ENCODE peak calls at places on chromosomes 7 and 10, in six cellular contexts. I, A, J, O, W and M are unnamed samples.

GRCh38 chr7:77258014-77258413 is 58.4 kb upstream of the FGL2 start:
- DNase-seq in I (no peak), A (no peak), J (no peak), O (no peak), W (no peak), M (peak; percentile 40)

GRCh38 chr7:99409814-99410213 is 1.0 kb downstream of the BUD31 start:
- DNase-seq in I (no peak), A (no peak), J (no peak), O (no peak), W (no peak), M (no peak)

GRCh38 chr7:50351267-50351666 is 46.8 kb downstream of the IKZF1 start:
- DNase-seq in I (no peak), A (no peak), J (no peak), O (no peak), W (no peak), M (no peak)

GRCh38 chr10:34918060-34918840 is 103.2 kb upstream of the PARD3 start:
- DNase-seq in I (no peak), A (no peak), J (no peak), O (no peak), W (no peak), M (peak; percentile 25)

GRCh38 chr10:80444646-80445319 is 9.3 kb upstream of the TSPAN14 start:
- DNase-seq in I (peak; percentile 76), A (peak; percentile 57), J (no peak), O (peak; percentile 85), W (peak; percentile 46), M (peak; percentile 13)

GRCh38 chr10:6418167-6418566 is 161.9 kb downstream of the PRKCQ start:
- DNase-seq in I (no peak), A (no peak), J (no peak), O (no peak), W (no peak), M (no peak)

GRCh38 chr7:38524786-38525185 is 106.4 kb downstream of the AMPH start:
- DNase-seq in I (no peak), A (no peak), J (no peak), O (no peak), W (no peak), M (no peak)

GRCh38 chr10:8088504-8088903 is 34.0 kb downstream of the GATA3 start:
- DNase-seq in I (no peak), A (peak; percentile 9), J (no peak), O (no peak), W (no peak), M (no peak)

GRCh38 chr10:14653271-14654161 is 121.2 kb downstream of the FAM107B start:
- DNase-seq in I (peak; percentile 35), A (no peak), J (no peak), O (no peak), W (no peak), M (no peak)

GRCh38 chr10:50404021-50404823 is 152.9 kb upstream of the ASAH2 start:
- DNase-seq in I (no peak), A (no peak), J (no peak), O (no peak), W (no peak), M (no peak)

GRCh38 chr10:91682912-91683311 is 50.0 kb upstream of the PPP1R3C start:
- DNase-seq in I (no peak), A (no peak), J (no peak), O (no peak), W (no peak), M (no peak)

GRCh38 chr10:55398463-55398862 is 597.4 kb upstream of the PCDH15 start:
- DNase-seq in I (no peak), A (no peak), J (no peak), O (no peak), W (no peak), M (no peak)

GRCh38 chr7:108522780-108523179 is 3.2 kb downstream of the PNPLA8 start:
- DNase-seq in I (no peak), A (no peak), J (no peak), O (no peak), W (no peak), M (no peak)

GRCh38 chr7:7212612-7213011 is 30.3 kb downstream of the C1GALT1 start:
- DNase-seq in I (no peak), A (no peak), J (no peak), O (no peak), W (no peak), M (no peak)